ENCODE peak calls at places on chromosomes 11 and 22, in nine cellular contexts. Y is CD8-positive, alpha-beta T cell; O is GM20000; S is OCI-LY7; Q is epithelial cell of esophagus; P is GM12865; M is tibial nerve; I is fibroblast of lung; D is lower lobe of right lung. F is an unnamed sample.

GRCh38 chr22:39177456-39177775 is 24.9 kb upstream of the CBX7 start:
- DNase-seq in Y (no peak), O (no peak), S (no peak), Q (no peak), P (no peak), M (no peak), I (no peak), D (no peak), F (no peak)

GRCh38 chr11:85307381-85307780 is 319.8 kb downstream of the DLG2 start:
- DNase-seq in Y (no peak), O (no peak), S (no peak), Q (no peak), P (no peak), M (no peak), I (no peak), D (no peak), F (peak; percentile 35)

GRCh38 chr11:2303627-2304155 is 1.9 kb downstream of the TSPAN32 start:
- DNase-seq in Y (peak; percentile 10), O (no peak), S (no peak), Q (no peak), P (no peak), M (no peak), I (no peak), D (peak; percentile 47), F (no peak)

GRCh38 chr11:128052912-128053641 is 534.3 kb downstream of the ETS1 start:
- DNase-seq in Y (no peak), O (no peak), S (no peak), Q (peak; percentile 80), P (no peak), M (no peak), I (peak; percentile 65), D (no peak), F (peak; percentile 89)

GRCh38 chr11:62193954-62194353 is 3.9 kb downstream of the SCGB1D1 start:
- DNase-seq in Y (no peak), O (no peak), S (no peak), Q (peak; percentile 30), P (no peak), M (no peak), I (no peak), D (no peak), F (no peak)

GRCh38 chr11:68532719-68533369 is 72.3 kb downstream of the PPP6R3 start:
- DNase-seq in Y (no peak), O (no peak), S (no peak), Q (peak; percentile 29), P (no peak), M (no peak), I (no peak), D (no peak), F (no peak)

GRCh38 chr11:73227571-73228211 is 9.6 kb downstream of the P2RY2 start:
- DNase-seq in Y (no peak), O (no peak), S (no peak), Q (peak; percentile 91), P (no peak), M (no peak), I (no peak), D (peak; percentile 84), F (no peak)

GRCh38 chr11:115606223-115607220 is 102.3 kb upstream of the CADM1 start:
- DNase-seq in Y (no peak), O (no peak), S (no peak), Q (no peak), P (no peak), M (no peak), I (peak; percentile 42), D (no peak), F (peak; percentile 36)

GRCh38 chr22:40179535-40179934 is 1.8 kb downstream of the TNRC6B start:
- DNase-seq in Y (no peak), O (no peak), S (no peak), Q (no peak), P (no peak), M (no peak), I (no peak), D (no peak), F (no peak)

GRCh38 chr11:57763568-57763967 is 2.0 kb downstream of the CTNND1 start:
- DNase-seq in Y (no peak), O (no peak), S (no peak), Q (peak; percentile 69), P (no peak), M (no peak), I (peak; percentile 45), D (no peak), F (peak; percentile 47)
- TF ChIP-seq CTCF in Y (no peak), O (no peak), S (no peak), Q (peak; percentile 59), P (no peak), M (peak; percentile 37), I (peak; percentile 53), D (peak; percentile 26), F (peak; percentile 62)

GRCh38 chr11:9120659-9121350 is 29.4 kb upstream of the SCUBE2 start:
- DNase-seq in Y (no peak), O (no peak), S (no peak), Q (no peak), P (peak; percentile 15), M (no peak), I (no peak), D (no peak), F (no peak)
- TF ChIP-seq CTCF in Y (no peak), O (no peak), S (peak; percentile 45), Q (peak; percentile 20), P (peak; percentile 36), M (no peak), I (peak; percentile 26), D (peak; percentile 6), F (no peak)

DNA sequence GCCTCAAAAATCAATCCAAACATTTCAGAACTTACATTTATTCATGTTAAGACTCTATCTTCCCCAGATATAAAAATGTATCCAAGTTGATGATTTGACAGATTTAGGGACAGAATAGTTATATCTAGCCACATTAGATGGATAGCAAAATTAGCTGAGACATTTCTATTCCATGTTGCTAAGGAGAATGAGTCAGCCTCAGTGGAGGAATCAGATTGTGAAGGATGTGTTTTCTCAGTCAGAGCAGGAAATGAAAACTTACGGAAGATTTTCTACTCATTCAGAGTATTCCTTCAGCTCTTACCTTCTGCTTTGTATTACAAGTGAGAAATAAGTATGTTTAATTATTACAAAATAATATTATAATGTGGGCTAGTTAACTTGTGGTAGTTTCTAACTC is 556.3 kb upstream of the ANO3 start:
- DNase-seq in Y (no peak), O (no peak), S (no peak), Q (peak; percentile 7), P (no peak), M (no peak), I (peak; percentile 23), D (no peak), F (no peak)
- TF ChIP-seq CTCF in Y (no peak), O (no peak), S (no peak), Q (no peak), P (no peak), M (no peak), I (no peak), D (no peak), F (no peak)

DNA sequence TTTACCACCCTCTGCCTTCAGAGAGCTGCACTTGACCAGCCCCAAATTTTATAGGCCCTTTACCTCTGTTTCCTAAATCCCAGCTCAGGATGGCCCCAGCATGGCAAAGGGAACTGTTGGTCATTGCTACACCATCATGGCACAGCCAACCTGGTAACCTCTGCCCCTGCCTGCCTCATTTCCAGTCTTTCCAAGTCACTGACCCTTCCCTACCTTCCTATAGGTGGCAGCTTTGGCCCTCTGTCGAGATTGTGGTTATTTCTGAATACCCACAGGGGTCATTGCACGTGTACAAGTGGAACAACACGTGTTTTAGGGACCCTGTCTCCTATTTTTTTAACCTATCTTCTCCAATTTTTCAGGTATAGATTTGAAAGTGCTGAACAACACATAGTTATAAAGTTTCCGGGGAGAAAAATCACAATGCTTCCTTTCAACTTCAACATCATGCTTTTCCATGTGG is 2.8 kb downstream of the GALNT18 start:
- DNase-seq in Y (no peak), O (no peak), S (no peak), Q (no peak), P (no peak), M (no peak), I (no peak), D (no peak), F (no peak)
- TF ChIP-seq CTCF in Y (no peak), O (no peak), S (peak; percentile 19), Q (peak; percentile 15), P (no peak), M (peak; percentile 11), I (no peak), D (no peak), F (no peak)

DNA sequence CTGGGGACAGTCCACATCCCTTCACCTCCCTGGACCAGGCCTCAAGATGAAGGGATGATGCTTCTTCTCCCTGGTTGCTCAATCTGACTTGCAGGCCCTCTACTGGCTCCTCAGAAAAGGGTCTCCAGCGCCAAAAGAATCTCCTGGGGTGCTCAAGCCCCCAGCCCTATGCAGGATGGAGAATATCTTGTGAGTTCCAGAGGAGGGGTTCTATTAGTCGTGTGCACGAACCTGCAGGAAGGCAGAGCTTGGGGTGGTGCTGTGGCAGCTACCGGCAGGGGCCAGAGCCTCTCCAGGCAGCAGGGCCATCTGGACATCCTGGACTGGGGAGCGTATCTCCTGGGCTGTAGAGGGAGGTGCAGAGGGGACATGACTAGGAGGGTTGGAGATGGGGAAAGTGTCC is 1339.5 kb downstream of the BRD1 start:
- DNase-seq in Y (no peak), O (no peak), S (peak; percentile 10), Q (no peak), P (no peak), M (no peak), I (no peak), D (no peak), F (peak; percentile 39)
- TF ChIP-seq CTCF in Y (no peak), O (no peak), S (peak; percentile 64), Q (no peak), P (no peak), M (no peak), I (peak; percentile 7), D (no peak), F (peak; percentile 46)

DNA sequence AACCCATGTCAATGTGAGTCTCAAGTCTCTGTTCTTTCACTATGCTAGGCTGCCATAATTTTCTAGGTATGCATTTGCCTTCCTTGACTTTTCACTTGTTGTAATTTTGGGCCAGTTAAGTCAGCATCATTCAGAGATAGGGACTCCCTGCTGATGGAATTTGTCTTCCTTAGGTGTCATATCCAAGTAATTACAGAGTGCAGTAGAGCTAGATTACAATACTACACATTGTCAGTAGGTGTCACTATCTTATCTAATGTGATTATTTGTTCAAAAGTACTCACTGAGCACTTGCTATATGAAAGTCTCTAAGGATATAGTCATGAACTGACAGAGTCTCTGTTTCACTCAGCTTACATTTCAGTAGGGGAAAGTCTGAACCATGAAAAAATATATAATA is 25.0 kb upstream of the SYN3 start:
- DNase-seq in Y (no peak), O (peak; percentile 27), S (peak; percentile 52), Q (no peak), P (peak; percentile 43), M (no peak), I (no peak), D (no peak), F (no peak)
- TF ChIP-seq CTCF in Y (no peak), O (no peak), S (peak; percentile 84), Q (no peak), P (peak; percentile 17), M (no peak), I (no peak), D (no peak), F (no peak)